ENCODE peak calls at places on chromosomes 4 and X, in four cellular contexts. S is left ventricle myocardium inferior, U is skeletal muscle cell, O is iPS DF 19.7. M is an unnamed sample.

GRCh38 chrX:154132366-154132765 is 11.7 kb upstream of the OPN1LW start:
- DNase-seq in O (no peak), S (no peak), U (no peak), M (no peak)

GRCh38 chr4:13642163-13642562 is 14.6 kb upstream of the BOD1L1 start:
- DNase-seq in S (no peak), U (peak; percentile 46), O (no peak), M (no peak)

GRCh38 chr4:6263541-6264540 is 5.8 kb upstream of the WFS1 start:
- DNase-seq in O (no peak), U (no peak), S (no peak), M (peak; percentile 87)

GRCh38 chr4:119627267-119628190 is 1.1 kb downstream of the PDE5A start:
- DNase-seq in O (peak; percentile 23), S (peak; percentile 62), U (no peak), M (peak; percentile 58)

GRCh38 chr4:7217453-7218310 is 25.3 kb downstream of the SORCS2 start:
- DNase-seq in S (no peak), O (no peak), U (no peak), M (no peak)

GRCh38 chrX:106415276-106415895 is 196.4 kb upstream of the RADX start:
- DNase-seq in O (no peak), U (no peak), S (no peak), M (peak; percentile 17)

GRCh38 chrX:15751160-15751819 is 13.2 kb downstream of the CA5B start:
- DNase-seq in O (no peak), S (no peak), U (no peak), M (peak; percentile 35)

GRCh38 chrX:16786791-16787735 is 797 bp downstream of the TXLNG start:
- DNase-seq in O (no peak), S (no peak), U (no peak), M (peak; percentile 11)